ENCODE peak calls at places on chromosomes 16 and 17, in seven cellular contexts. L is T-cell; C is stimulated activated naive CD8-positive, alpha-beta T cell treated with anti-CD3 and anti-CD28 coated beads, Interleukin-15, amount 100 ng/mL, for 72 hours; Z is kidney epithelial cell; F is NCI-H1105; B is activated naive CD4-positive, alpha-beta T cell; I is stimulated activated CD4-positive, alpha-beta T cell treated with anti-CD3 and anti-CD28 coated beads, Interleukin-12 subunit alpha, Interleukin-12 subunit beta, amount 100 ng/mL, for 24 hours. S is an unnamed sample.
A peak's percentile ranks its signal among the peaks of the same experiment; 100 is the strongest.

GRCh38 chr17:31415004-31415454 is 23.6 kb downstream of the RAB11FIP4 start:
- DNase-seq in L (no peak), C (no peak), Z (no peak), F (no peak), B (no peak), I (no peak), S (no peak)

GRCh38 chr17:7515912-7516610 is 31.9 kb downstream of the POLR2A start:
- DNase-seq in L (no peak), C (no peak), Z (no peak), F (no peak), B (no peak), I (no peak), S (no peak)

GRCh38 chr16:78727536-78727935 is 628.1 kb downstream of the WWOX start:
- DNase-seq in L (no peak), C (no peak), Z (no peak), F (no peak), B (no peak), I (no peak), S (no peak)

GRCh38 chr16:46569231-46569735 is 51.9 kb downstream of the SHCBP1 start:
- DNase-seq in L (no peak), C (no peak), Z (no peak), F (no peak), B (no peak), I (no peak), S (no peak)

GRCh38 chr16:10936585-10936984 is 5.7 kb downstream of the DEXI start:
- DNase-seq in L (no peak), C (no peak), Z (no peak), F (no peak), B (no peak), I (no peak), S (no peak)

GRCh38 chr17:2084766-2085647 is 30.1 kb downstream of the HIC1 start:
- DNase-seq in L (no peak), C (no peak), Z (no peak), F (no peak), B (no peak), I (no peak), S (peak; percentile 74)

GRCh38 chr17:78828470-78829185 is 12.0 kb downstream of the USP36 start:
- DNase-seq in L (no peak), C (no peak), Z (no peak), F (no peak), B (no peak), I (no peak), S (peak; percentile 41)

GRCh38 chr16:4859190-4859899 is 12.1 kb downstream of the UBN1 start:
- DNase-seq in L (no peak), C (no peak), Z (no peak), F (no peak), B (no peak), I (no peak), S (no peak)

GRCh38 chr17:42672038-42672437 is 4.8 kb downstream of the PLEKHH3 start:
- DNase-seq in L (no peak), C (no peak), Z (no peak), F (peak; percentile 69), B (no peak), I (no peak), S (no peak)

GRCh38 chr16:5709889-5710288 is 612.3 kb upstream of the EEF2KMT start:
- DNase-seq in L (no peak), C (no peak), Z (no peak), F (no peak), B (no peak), I (no peak), S (no peak)

GRCh38 chr16:1989826-1990335 is at the start of gene SYNGR3:
- DNase-seq in L (no peak), C (no peak), Z (no peak), F (no peak), B (no peak), I (no peak), S (no peak)

GRCh38 chr17:72683506-72684404 is 408.7 kb downstream of the SLC39A11 start:
- DNase-seq in L (no peak), C (no peak), Z (peak; percentile 86), F (no peak), B (no peak), I (no peak), S (peak; percentile 91)

GRCh38 chr16:25109643-25110042 is 1.9 kb upstream of the LCMT1 start:
- DNase-seq in L (no peak), C (no peak), Z (peak; percentile 80), F (no peak), B (no peak), I (no peak), S (peak; percentile 68)

GRCh38 chr17:65531508-65532431 is 29.7 kb downstream of the AXIN2 start:
- DNase-seq in L (no peak), C (no peak), Z (no peak), F (no peak), B (no peak), I (no peak), S (peak; percentile 5)

GRCh38 chr17:50283246-50283645 is 9.0 kb downstream of the TMEM92 start:
- DNase-seq in L (no peak), C (peak; percentile 55), Z (no peak), F (no peak), B (no peak), I (no peak), S (no peak)

GRCh38 chr17:57284984-57285646 is 28.8 kb downstream of the MSI2 start:
- DNase-seq in L (peak; percentile 15), C (peak; percentile 71), Z (no peak), F (no peak), B (no peak), I (peak; percentile 11), S (no peak)

GRCh38 chr17:61312406-61313295 is 87.0 kb upstream of the TBX2 start:
- DNase-seq in L (no peak), C (no peak), Z (no peak), F (no peak), B (no peak), I (no peak), S (no peak)

GRCh38 chr16:8581923-8582580 is 8.3 kb downstream of the TMEM114 start:
- DNase-seq in L (no peak), C (no peak), Z (peak; percentile 16), F (no peak), B (no peak), I (no peak), S (peak; percentile 41)

S was measured in H4.